ENCODE peak calls at places on chromosomes 6 and 20, in six cellular contexts. R, F, V, Q, I and N are unnamed samples.

GRCh38 chr6:22765015-22765414 is 195.6 kb downstream of the HDGFL1 start:
- DNase-seq in R (no peak), V (no peak), Q (no peak), I (no peak), F (no peak), N (no peak)

GRCh38 chr6:111759413-111759835 is 113.8 kb downstream of the FYN start:
- DNase-seq in I (no peak), F (no peak), R (no peak), Q (no peak), V (no peak), N (no peak)

GRCh38 chr20:14445310-14445709 is 107.9 kb upstream of the FLRT3 start:
- DNase-seq in Q (no peak), V (no peak), I (no peak), R (no peak), F (no peak), N (no peak)

GRCh38 chr6:134529921-134530320 is 212.0 kb upstream of the SGK1 start:
- DNase-seq in Q (no peak), F (no peak), I (no peak), R (no peak), V (no peak), N (no peak)

GRCh38 chr20:4684837-4685413 is 36.8 kb upstream of the PRND start:
- DNase-seq in Q (no peak), I (no peak), F (no peak), V (no peak), R (peak; percentile 25), N (no peak)

GRCh38 chr6:15464211-15464725 is 198.6 kb downstream of the DTNBP1 start:
- DNase-seq in V (no peak), F (no peak), Q (peak; percentile 22), I (peak; percentile 33), R (no peak), N (no peak)

GRCh38 chr6:35048631-35049083 is 92.5 kb downstream of the TCP11 start:
- DNase-seq in I (no peak), Q (peak; percentile 87), V (no peak), R (peak; percentile 23), F (no peak), N (peak; percentile 78)

GRCh38 chr6:163836916-163837660 is 422.6 kb downstream of the QKI start:
- DNase-seq in R (no peak), F (no peak), V (no peak), Q (no peak), I (no peak), N (no peak)

GRCh38 chr6:136103763-136104311 is 146.3 kb downstream of the MTFR2 start:
- DNase-seq in F (no peak), Q (no peak), R (peak; percentile 12), V (no peak), I (peak; percentile 72), N (peak; percentile 32)

GRCh38 chr20:16385462-16385861 is 187.8 kb downstream of the KIF16B start:
- DNase-seq in V (no peak), F (no peak), Q (no peak), I (no peak), R (no peak), N (no peak)

GRCh38 chr20:59191756-59192532 is 28.3 kb downstream of the ZNF831 start:
- DNase-seq in V (no peak), F (no peak), Q (no peak), I (no peak), R (no peak), N (no peak)

GRCh38 chr6:13591205-13591921 is 17.0 kb downstream of the SIRT5 start:
- DNase-seq in R (no peak), Q (no peak), V (no peak), I (no peak), F (no peak), N (no peak)

GRCh38 chr20:8678098-8678776 is 390.6 kb upstream of the PLCB4 start:
- DNase-seq in V (no peak), F (no peak), I (no peak), Q (no peak), R (no peak), N (no peak)

GRCh38 chr20:48718914-48719578 is 108.8 kb downstream of the PREX1 start:
- DNase-seq in I (no peak), F (no peak), V (no peak), R (no peak), Q (no peak), N (no peak)

GRCh38 chr20:57400821-57401564 is 9.8 kb downstream of the RBM38 start:
- DNase-seq in V (no peak), Q (peak; percentile 4), R (no peak), I (peak; percentile 56), F (no peak), N (peak; percentile 20)

GRCh38 chr20:57398901-57399535 is 7.8 kb downstream of the RBM38 start:
- DNase-seq in F (no peak), Q (no peak), I (no peak), V (no peak), R (no peak), N (no peak)

GRCh38 chr20:57401565-57401918 is 10.3 kb downstream of the RBM38 start:
- DNase-seq in R (no peak), Q (no peak), V (no peak), I (no peak), F (no peak), N (no peak)

GRCh38 chr20:57399587-57400261 is 8.5 kb downstream of the RBM38 start:
- DNase-seq in R (peak; percentile 35), I (no peak), Q (peak; percentile 48), V (no peak), F (no peak), N (no peak)

GRCh38 chr20:57400262-57400701 is 9.1 kb downstream of the RBM38 start:
- DNase-seq in F (no peak), V (no peak), R (no peak), I (no peak), Q (peak; percentile 5), N (no peak)
- TF ChIP-seq CTCF in F (no peak), V (no peak), R (no peak), I (peak; percentile 5), Q (no peak), N (no peak)

DNA sequence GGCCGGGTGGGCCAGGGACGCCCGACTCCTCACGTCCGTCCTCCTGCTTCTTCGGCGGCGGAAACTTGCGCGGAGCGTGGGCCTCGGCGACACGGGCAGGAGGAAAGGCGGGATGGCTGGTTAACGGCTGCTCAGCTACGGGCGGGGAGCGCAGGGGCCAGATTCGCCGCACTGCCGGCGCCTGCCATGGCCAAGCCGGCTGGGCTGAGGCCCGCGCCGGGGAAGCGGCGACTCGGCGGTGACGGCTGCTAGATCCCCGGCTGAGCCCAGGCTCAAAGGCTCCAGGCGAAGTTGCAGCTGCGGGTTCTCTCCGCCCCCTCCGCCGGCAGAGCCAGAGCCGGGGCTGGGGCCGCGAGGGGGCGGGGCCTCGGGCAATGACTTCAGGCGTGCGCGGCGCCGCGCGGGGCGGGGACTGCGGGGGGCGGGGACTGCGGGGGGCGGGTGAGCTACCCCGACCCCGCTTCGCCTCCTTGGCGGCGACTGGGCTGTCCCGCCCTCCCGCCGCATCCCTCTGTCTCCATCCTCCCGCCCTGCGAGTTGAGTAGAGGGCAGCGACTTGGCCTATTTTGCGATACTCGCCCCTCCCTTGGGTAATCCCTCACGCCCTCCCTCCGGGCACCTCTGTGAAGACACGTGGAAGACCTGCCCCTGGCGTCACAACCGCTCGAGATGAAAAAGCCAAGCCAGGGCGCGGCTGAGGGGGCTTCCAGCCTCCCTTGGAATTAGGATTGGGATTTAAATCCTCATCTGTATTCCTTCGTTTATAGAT is at the start of gene CEP85L:
- DNase-seq in I (peak; percentile 98), R (peak; percentile 94), Q (peak; percentile 92), F (peak; percentile 83), V (peak; percentile 89), N (peak; percentile 96)
- TF ChIP-seq CTCF in I (no peak), R (peak; percentile 62), Q (no peak), F (no peak), V (no peak), N (no peak)

DNA sequence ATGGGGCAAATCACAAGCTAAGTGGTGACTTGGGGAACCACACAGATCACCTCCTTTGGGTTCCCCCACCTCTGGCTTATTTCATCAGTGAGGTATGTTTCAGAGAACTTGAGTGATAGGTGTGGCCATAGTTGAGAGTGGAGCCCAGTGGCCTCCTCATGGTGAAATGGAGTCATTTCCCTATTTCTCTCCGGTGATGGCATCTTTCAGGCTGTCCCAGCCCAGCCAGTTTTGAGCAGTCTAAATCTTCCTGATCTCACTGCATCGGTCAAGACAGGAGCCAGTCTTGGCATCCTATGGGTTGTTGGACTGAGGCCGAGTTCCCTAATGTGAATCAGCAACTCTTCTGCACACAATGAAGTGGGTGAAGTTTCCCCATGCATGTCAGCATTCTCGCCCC is 132.4 kb downstream of the EYA2 start:
- DNase-seq in I (no peak), R (no peak), F (no peak), Q (peak; percentile 3), V (no peak), N (no peak)
- TF ChIP-seq CTCF in I (no peak), R (no peak), F (no peak), Q (no peak), V (no peak), N (no peak)

GRCh38 chr6:157563611-157564284 is 182.8 kb downstream of the ZDHHC14 start:
- DNase-seq in F (no peak), Q (peak; percentile 73), I (no peak), R (no peak), V (no peak), N (no peak)
- TF ChIP-seq CTCF in F (no peak), Q (no peak), I (no peak), R (no peak), V (no peak), N (no peak)

GRCh38 chr6:138289739-138290138 is 71.4 kb upstream of the PBOV1 start:
- DNase-seq in F (no peak), I (peak; percentile 46), V (no peak), Q (peak; percentile 30), R (no peak), N (peak; percentile 34)
- TF ChIP-seq CTCF in F (peak; percentile 42), I (peak; percentile 23), V (no peak), Q (peak; percentile 48), R (no peak), N (no peak)

GRCh38 chr6:57267586-57268293 is 45.6 kb upstream of the RAB23 start:
- DNase-seq in V (peak; percentile 48), I (peak; percentile 41), F (peak; percentile 8), R (no peak), Q (peak; percentile 50), N (peak; percentile 25)
- TF ChIP-seq CTCF in V (peak; percentile 14), I (peak; percentile 62), F (peak; percentile 72), R (no peak), Q (peak; percentile 54), N (peak; percentile 52)

DNA sequence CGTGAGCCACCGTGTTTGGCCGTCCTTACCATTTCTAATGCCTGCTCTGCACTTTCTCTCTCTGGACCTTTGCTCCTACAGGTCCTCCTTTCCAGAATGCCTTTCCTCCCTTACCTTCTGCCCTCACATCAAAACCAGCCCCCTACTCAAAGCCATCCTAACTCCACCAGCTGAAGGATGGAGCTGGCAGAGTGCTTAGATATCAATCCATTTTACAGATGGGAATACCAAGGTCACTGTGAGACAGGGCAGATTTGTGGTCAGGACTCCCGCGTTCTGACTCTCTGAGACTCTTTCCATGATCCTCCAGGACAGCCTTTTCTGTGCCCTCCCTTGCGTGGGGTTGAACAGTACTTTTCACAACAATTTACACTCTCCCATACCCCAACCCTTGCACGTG is 41.7 kb upstream of the SCRT2 start:
- DNase-seq in R (no peak), F (no peak), V (no peak), Q (no peak), I (no peak), N (no peak)
- TF ChIP-seq CTCF in R (no peak), F (no peak), V (no peak), Q (no peak), I (no peak), N (no peak)